ENCODE peak calls at places on chromosomes 13 and 19, in nine cellular contexts. O is HL-60, C is pancreas, J is prostate gland, Q is cardiac muscle cell, M is brain microvascular endothelial cell, T is WERI-Rb-1, P is cardiac fibroblast, K is PC-3. B is an unnamed sample.

GRCh38 chr13:98372886-98373285 is 195.8 kb upstream of the RNF113B start:
- DNase-seq in O (no peak), M (peak), T (no peak), C (no peak), P (peak), Q (peak), K (no peak), J (no peak), B (no peak)

GRCh38 chr19:53621885-53622710 is 9.7 kb upstream of the DPRX start:
- DNase-seq in C (no peak), T (no peak), Q (no peak), J (peak), P (peak), M (no peak), K (no peak), O (no peak), B (no peak)

GRCh38 chr19:13484141-13484540 is 22.1 kb downstream of the CACNA1A start:
- DNase-seq in Q (no peak), K (no peak), O (no peak), C (no peak), T (no peak), P (no peak), J (no peak), M (no peak), B (no peak)

GRCh38 chr19:6273701-6274601 is 5.8 kb downstream of the MLLT1 start:
- DNase-seq in C (peak), M (peak), J (peak), K (peak), P (peak), Q (no peak), T (peak), O (peak), B (no peak)

GRCh38 chr19:1070576-1070930 is 3.6 kb downstream of the ARHGAP45 start:
- DNase-seq in J (no peak), P (no peak), Q (no peak), M (no peak), O (no peak), K (no peak), T (no peak), C (peak), B (no peak)

GRCh38 chr19:32748948-32749347 is 29.4 kb downstream of the TDRD12 start:
- DNase-seq in P (no peak), K (no peak), T (no peak), M (no peak), Q (no peak), C (no peak), J (no peak), O (no peak), B (no peak)

GRCh38 chr19:16035601-16036297 is 40.5 kb upstream of the TPM4 start:
- DNase-seq in Q (no peak), M (no peak), P (no peak), J (no peak), O (no peak), T (no peak), C (peak), K (no peak), B (no peak)

GRCh38 chr19:10919352-10920287 is 8.8 kb downstream of the YIPF2 start:
- DNase-seq in J (no peak), M (no peak), Q (no peak), O (no peak), K (no peak), T (no peak), P (no peak), C (no peak), B (no peak)

GRCh38 chr13:34867590-34867989 is 74.5 kb upstream of the NBEA start:
- DNase-seq in K (peak), Q (no peak), T (no peak), P (peak), C (no peak), M (peak), J (no peak), O (no peak), B (peak)

GRCh38 chr19:40553885-40554857 is 22.5 kb upstream of the SHKBP1 start:
- DNase-seq in C (no peak), K (no peak), O (no peak), M (no peak), P (no peak), Q (no peak), T (no peak), J (no peak), B (no peak)

GRCh38 chr13:32851083-32852064 is 164.8 kb upstream of the KL start:
- DNase-seq in C (no peak), Q (no peak), M (peak), T (no peak), J (no peak), K (no peak), O (no peak), P (no peak), B (no peak)

GRCh38 chr19:39388657-39389056 is 2.2 kb downstream of the PAF1 start:
- DNase-seq in M (no peak), O (no peak), P (no peak), C (no peak), K (no peak), T (no peak), Q (no peak), J (no peak), B (no peak)

GRCh38 chr13:26011996-26012688 is 39.7 kb downstream of the SHISA2 start:
- DNase-seq in K (no peak), C (no peak), O (no peak), J (no peak), T (no peak), M (no peak), P (peak), Q (no peak), B (no peak)

GRCh38 chr19:29841559-29842367 is 30.0 kb downstream of the CCNE1 start:
- DNase-seq in M (peak), P (peak), T (peak), Q (peak), O (no peak), K (peak), J (no peak), C (no peak), B (peak)

GRCh38 chr19:6876790-6877189 is 10.6 kb upstream of the ADGRE1 start:
- DNase-seq in O (peak), C (no peak), T (no peak), M (no peak), J (no peak), Q (no peak), K (no peak), P (no peak), B (no peak)

GRCh38 chr19:40457953-40458596 is 7.5 kb downstream of the BLVRB start:
- DNase-seq in K (no peak), P (no peak), O (no peak), C (peak), J (no peak), T (no peak), Q (no peak), M (no peak), B (no peak)

GRCh38 chr13:48730971-48731658 is 77.4 kb downstream of the CYSLTR2 start:
- DNase-seq in O (no peak), K (peak), J (no peak), P (peak), Q (no peak), M (peak), C (no peak), T (no peak), B (no peak)

GRCh38 chr13:25887962-25888655 is 163.7 kb downstream of the SHISA2 start:
- DNase-seq in Q (no peak), M (no peak), T (no peak), K (no peak), P (no peak), O (no peak), C (no peak), J (no peak), B (no peak)

GRCh38 chr13:32645854-32646253 is 59.6 kb downstream of the PDS5B start:
- DNase-seq in T (no peak), Q (no peak), K (no peak), M (no peak), J (no peak), P (no peak), O (no peak), C (no peak), B (no peak)

GRCh38 chr13:102873653-102874052 is 27.8 kb downstream of the ERCC5 start:
- DNase-seq in P (peak), C (no peak), J (no peak), O (no peak), T (no peak), Q (no peak), K (peak), M (peak), B (no peak)

GRCh38 chr19:55304279-55304978 is 20.6 kb downstream of the BRSK1 start:
- DNase-seq in T (peak), J (no peak), K (peak), Q (peak), C (no peak), P (peak), O (no peak), M (no peak), B (no peak)

GRCh38 chr19:50314724-50315700 is 14.2 kb downstream of the KCNC3 start:
- DNase-seq in O (no peak), M (no peak), J (no peak), T (no peak), P (no peak), Q (peak), K (no peak), C (peak), B (no peak)
- H3K4me3 ChIP-seq in O (no peak), M (no peak), J (no peak), T (peak), P (no peak), Q (peak), K (no peak), C (no peak), B (no peak)

GRCh38 chr13:24251525-24251924 is 57.9 kb upstream of the C1QTNF9 start:
- DNase-seq in Q (no peak), M (no peak), J (no peak), P (no peak), C (peak), O (no peak), K (no peak), T (no peak), B (no peak)
- TF ChIP-seq CTCF in Q (no peak), M (no peak), J (no peak), P (no peak), C (no peak), O (no peak), K (no peak), T (no peak), B (no peak)

DNA sequence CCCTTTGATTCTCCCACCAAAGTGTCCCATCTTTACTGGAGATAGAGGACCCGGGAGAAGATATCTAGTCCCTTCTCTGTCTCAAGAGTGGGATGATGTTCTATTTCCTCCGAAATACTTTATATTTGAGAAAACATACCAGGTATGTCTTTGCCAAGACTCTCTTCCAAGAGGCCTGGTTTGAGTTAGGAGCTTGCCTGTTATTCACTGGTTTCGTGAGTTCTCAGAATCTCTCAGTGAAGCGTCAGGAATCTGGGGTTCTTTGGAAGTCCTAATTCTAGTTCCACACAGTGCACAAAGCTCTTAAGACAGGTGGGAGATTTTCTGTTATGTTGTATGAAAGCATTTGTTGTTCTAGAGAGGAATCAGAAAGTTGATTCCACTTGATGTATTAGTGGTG is 182.0 kb downstream of the DNAJC15 start:
- DNase-seq in O (no peak), P (no peak), K (no peak), J (no peak), C (no peak), M (no peak), T (no peak), Q (no peak), B (no peak)
- H3K4me3 ChIP-seq in O (no peak), P (no peak), K (no peak), J (no peak), C (no peak), M (no peak), T (no peak), Q (no peak), B (no peak)

DNA sequence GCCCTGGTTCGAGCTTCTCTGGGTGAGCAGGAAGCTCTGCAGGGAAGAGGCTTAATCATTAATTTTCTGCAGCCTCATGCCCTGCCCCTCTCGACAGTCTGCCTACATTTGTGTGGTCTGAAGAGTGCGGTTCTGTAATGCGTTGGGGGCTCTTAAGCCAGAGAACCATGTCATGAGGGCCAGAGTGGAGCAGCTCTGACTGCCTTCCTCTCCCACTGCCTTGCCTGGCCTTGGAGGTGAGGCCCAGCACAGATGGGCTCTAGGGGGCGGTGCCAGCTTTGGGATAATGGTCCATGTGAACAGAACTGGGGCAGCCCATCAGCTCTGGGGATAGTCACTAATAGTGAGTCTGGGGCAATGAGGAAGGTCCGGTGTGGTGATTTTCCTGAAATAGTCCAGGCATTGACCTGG is 5.7 kb downstream of the FGF9 start:
- DNase-seq in M (no peak), J (no peak), T (no peak), C (no peak), P (no peak), Q (peak), O (no peak), K (no peak), B (no peak)
- TF ChIP-seq CTCF in M (peak), J (no peak), T (peak), C (no peak), P (no peak), Q (no peak), O (no peak), K (no peak), B (no peak)

DNA sequence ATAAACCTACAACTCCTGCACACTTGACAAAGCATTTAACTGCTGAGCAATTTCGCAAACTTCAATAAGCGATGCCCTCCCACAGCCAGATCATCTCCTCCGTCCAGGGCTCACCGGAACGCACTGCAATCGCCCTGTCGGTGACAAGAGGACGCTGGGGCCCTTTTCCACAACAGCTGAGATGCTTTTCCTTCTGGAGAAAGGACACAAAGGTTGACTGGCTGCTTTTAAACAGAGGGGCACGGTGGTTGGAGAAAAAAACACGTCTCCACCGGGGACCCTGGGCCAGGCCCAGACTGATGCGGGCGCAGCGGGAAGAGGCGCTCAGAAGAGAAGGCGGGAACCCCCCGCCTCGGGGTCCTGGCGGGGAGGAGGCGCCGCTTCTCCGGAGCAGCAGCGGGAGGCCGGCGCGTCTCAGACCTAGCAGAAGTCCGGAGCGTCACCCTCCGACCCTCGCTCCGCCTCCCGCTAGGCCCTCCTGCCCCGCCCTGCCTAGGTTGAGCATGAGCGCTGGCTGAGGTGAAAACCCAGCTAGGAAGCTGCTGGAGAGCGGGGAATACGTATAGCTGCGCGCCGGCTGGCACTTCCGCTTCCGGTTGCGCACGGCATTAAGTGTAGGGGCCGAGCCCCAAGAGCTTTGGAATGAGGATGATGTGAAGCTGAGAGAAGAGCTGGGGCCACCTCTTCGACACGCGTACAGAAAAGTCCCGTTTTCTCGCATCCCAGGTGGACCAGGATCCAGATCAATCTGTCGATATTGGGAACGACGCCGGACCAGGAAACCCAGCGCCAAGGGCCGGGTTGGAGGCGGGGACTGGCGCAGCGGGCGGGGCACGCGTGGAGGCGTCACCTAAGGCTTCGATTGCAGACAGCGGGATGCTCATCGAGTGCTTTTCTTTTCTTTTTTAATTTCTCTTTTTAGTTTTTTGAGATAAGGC is at the start of gene ZNF846:
- DNase-seq in Q (peak), K (peak), C (peak), P (peak), M (peak), T (peak), J (peak), O (peak), B (peak)
- H3K4me3 ChIP-seq in Q (peak), K (peak), C (peak), P (peak), M (peak), T (peak), J (peak), O (peak), B (peak)

DNA sequence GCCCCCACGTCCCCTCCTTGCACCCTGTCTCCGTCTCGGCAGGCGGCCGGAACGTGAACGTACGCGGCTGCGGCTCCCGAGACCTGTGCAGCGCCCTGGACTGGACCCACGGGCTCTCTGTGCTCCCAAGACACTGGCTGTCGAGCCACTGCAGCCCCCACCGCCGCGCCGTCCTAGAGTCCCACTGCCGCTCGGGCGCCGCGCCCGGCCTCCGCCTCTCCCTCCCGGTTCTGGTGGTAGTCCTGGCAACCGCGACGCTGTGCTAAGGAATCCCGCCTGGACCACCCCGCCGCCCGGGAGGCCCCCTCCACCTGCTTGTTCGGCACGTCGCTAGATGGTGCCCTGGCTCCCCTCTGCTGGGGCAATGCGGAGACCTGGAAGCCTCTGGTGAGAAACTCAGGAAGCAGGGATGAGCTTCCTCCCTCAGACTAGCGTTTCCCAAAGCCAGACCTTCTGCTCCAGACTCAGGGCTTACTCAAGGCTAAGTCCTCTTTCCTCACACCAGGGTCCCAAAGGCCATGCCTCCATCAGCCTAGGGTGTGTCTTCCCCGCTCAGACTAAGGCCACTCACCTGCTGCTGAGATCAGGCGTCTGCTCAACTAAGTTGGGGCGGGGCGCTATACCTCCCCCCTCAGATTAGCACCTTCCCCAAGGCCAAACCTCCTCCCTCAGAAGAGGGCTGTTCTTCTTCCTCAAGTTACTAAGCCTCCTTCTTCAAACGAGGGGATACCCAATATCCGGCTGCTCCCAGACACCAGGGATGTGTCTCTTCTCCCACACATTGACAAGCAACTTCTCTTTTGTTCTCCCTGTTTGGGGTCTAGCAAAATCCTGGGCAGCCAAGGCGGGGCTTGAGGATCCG is 16.1 kb upstream of the IRGC start:
- DNase-seq in P (peak), O (no peak), T (peak), Q (peak), J (no peak), C (peak), M (peak), K (no peak), B (no peak)
- TF ChIP-seq CTCF in P (no peak), O (no peak), T (peak), Q (no peak), J (no peak), C (no peak), M (peak), K (no peak), B (peak)